ENCODE peak calls at places on chromosomes 11 and 22, in four cellular contexts. P is HepG2, J is GM12878, F is K562. S is an unnamed sample. For H3K4me1, the result is how much of the 10 kb centered on the place peaks cover.

GRCh38 chr11:12224537-12224893 is 114.1 kb downstream of the MICAL2 start:
- DNase-seq in J (peak), P (no peak), F (no peak), S (no peak)

GRCh38 chr11:78797559-78797958 is 222.9 kb upstream of the NARS2 start:
- DNase-seq in P (no peak), J (no peak), F (no peak), S (no peak)

GRCh38 chr11:65743928-65744698 is 23.5 kb upstream of the RNASEH2C start:
- DNase-seq in P (peak), J (no peak), F (peak), S (peak)

GRCh38 chr11:44731685-44732411 is 5.1 kb downstream of the TSPAN18 start:
- DNase-seq in F (no peak), J (no peak), P (no peak), S (no peak)

GRCh38 chr22:37088750-37089408 is 20.6 kb downstream of the TMPRSS6 start:
- DNase-seq in F (no peak), J (no peak), P (no peak), S (no peak)

GRCh38 chr22:29331658-29332300 is 16.3 kb upstream of the RASL10A start:
- DNase-seq in P (no peak), F (no peak), J (no peak), S (no peak)

GRCh38 chr11:79244175-79244804 is 196.5 kb downstream of the TENM4 start:
- DNase-seq in F (no peak), J (no peak), P (no peak), S (peak)

GRCh38 chr11:68503792-68504191 is 43.2 kb downstream of the PPP6R3 start:
- DNase-seq in J (no peak), F (no peak), P (no peak), S (no peak)

GRCh38 chr22:50739894-50740293 is 1.9 kb downstream of the ACR start:
- DNase-seq in J (no peak), P (no peak), F (no peak), S (no peak)

GRCh38 chr11:12179521-12179920 is 69.1 kb downstream of the MICAL2 start:
- DNase-seq in F (no peak), P (no peak), J (no peak), S (no peak)

GRCh38 chr22:42076764-42077485 is 2.6 kb upstream of the SMDT1 start:
- DNase-seq in F (no peak), J (no peak), P (no peak), S (no peak)

GRCh38 chr11:119284344-119285157 is 32.4 kb downstream of the MCAM start:
- DNase-seq in P (peak), J (no peak), F (peak), S (peak)

GRCh38 chr22:37018086-37018814 is 997 bp downstream of the TST start:
- DNase-seq in P (no peak), F (no peak), J (no peak), S (no peak)

GRCh38 chr11:61683961-61684869 is 4.0 kb downstream of the DAGLA start:
- DNase-seq in J (no peak), F (no peak), P (no peak), S (no peak)
- TF ChIP-seq CHD2 in J (no peak), F (no peak), P (no peak), S (no peak)

DNA sequence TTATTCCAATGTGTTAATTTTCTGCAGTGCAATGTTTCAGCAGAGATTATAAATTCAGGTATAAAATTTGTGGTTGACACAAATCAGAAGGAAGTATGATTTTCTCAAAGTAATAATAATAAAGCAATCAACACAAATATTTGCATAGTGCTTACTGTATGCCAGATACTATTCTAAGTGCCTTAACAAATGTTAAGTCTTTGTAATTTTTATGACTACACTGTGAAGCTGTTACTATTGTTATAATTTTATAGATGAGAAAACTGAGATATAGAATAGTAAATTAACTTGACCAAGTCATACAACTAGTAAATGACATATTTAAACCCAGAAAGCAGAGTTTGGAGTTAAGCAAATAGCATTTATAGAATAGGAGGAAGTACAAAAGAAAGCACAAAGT is 16.4 kb upstream of the OR6X1 start:
- DNase-seq in J (no peak), P (no peak), F (no peak), S (no peak)
- H3K4me1 ChIP-seq in J (under half), P (under half), F (under half), S (under half)

GRCh38 chr11:48900131-48900800 is 83.4 kb downstream of the TRIM51G start:
- DNase-seq in P (no peak), J (no peak), F (no peak), S (no peak)
- TF ChIP-seq MYC in P (no peak), J (no peak), F (no peak), S (no peak)

DNA sequence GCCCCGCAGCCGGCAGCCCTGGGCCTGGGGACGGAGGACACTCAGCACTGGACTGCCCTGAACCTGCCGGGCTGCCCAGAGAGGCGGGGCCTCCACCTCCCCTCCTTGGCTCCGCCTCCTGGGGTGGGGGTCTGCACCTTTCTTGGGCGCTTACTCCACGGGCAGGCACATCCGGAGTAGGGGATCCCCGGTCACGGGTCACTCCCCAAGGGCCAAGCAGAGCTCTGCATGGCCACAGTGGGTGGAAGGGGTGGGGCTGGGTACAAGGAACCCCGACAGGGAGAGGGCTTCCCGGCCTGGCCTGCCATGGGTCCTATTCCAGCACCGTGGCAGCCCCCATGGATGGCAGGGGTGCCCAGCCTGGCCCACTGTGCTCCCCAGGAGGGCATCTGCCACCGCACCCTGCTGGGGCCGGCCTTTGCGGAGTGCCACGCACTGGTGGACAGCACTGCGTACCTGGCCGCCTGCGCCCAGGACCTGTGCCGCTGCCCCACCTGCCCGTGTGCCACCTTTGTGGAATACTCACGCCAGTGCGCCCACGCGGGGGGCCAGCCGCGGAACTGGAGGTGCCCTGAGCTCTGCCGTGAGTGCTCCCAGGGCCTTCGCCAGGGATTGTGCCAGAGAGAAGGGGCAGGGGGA is 5.4 kb downstream of the MUC5B start:
- DNase-seq in J (no peak), F (peak), P (no peak), S (no peak)
- TF ChIP-seq CHD2 in J (no peak), F (no peak), P (no peak), S (no peak)

S was measured in A549.